ENCODE peak calls at places on chromosomes 13 and 19, in six cellular contexts. One of them, this sample, is unnamed.

GRCh38 chr13:41458939-41459753 is 1.8 kb downstream of the RGCC start:
- DNase-seq in AG04450: no peak
- DNase-seq in tibial nerve: no peak
- DNase-seq in heart right ventricle: peak; percentile 32
- DNase-seq in GM23248: peak; percentile 84
- DNase-seq in psoas muscle: peak; percentile 37
- DNase-seq in this sample: no peak

GRCh38 chr19:41997851-41998229 is 3.8 kb upstream of the ATP1A3 start:
- DNase-seq in AG04450: no peak
- DNase-seq in tibial nerve: no peak
- DNase-seq in heart right ventricle: no peak
- DNase-seq in GM23248: no peak
- DNase-seq in psoas muscle: no peak
- DNase-seq in this sample: no peak

GRCh38 chr19:9584073-9584833 is at the start of gene ZNF121:
- DNase-seq in AG04450: peak; percentile 34
- DNase-seq in tibial nerve: peak; percentile 64
- DNase-seq in heart right ventricle: peak; percentile 85
- DNase-seq in GM23248: peak; percentile 92
- DNase-seq in psoas muscle: peak; percentile 86
- DNase-seq in this sample: peak; percentile 19

GRCh38 chr13:40668335-40668734 is 1.9 kb upstream of the FOXO1 start:
- DNase-seq in AG04450: no peak
- DNase-seq in tibial nerve: peak; percentile 50
- DNase-seq in heart right ventricle: peak; percentile 38
- DNase-seq in GM23248: peak; percentile 57
- DNase-seq in psoas muscle: peak; percentile 48
- DNase-seq in this sample: no peak

GRCh38 chr13:32225494-32225931 is 89.7 kb downstream of the ZAR1L start:
- DNase-seq in AG04450: peak; percentile 89
- DNase-seq in tibial nerve: no peak
- DNase-seq in heart right ventricle: no peak
- DNase-seq in GM23248: peak; percentile 27
- DNase-seq in psoas muscle: no peak
- DNase-seq in this sample: no peak

GRCh38 chr13:21259571-21260455 is 83.4 kb downstream of the MRPL57 start:
- DNase-seq in AG04450: no peak
- DNase-seq in tibial nerve: no peak
- DNase-seq in heart right ventricle: no peak
- DNase-seq in GM23248: no peak
- DNase-seq in psoas muscle: no peak
- DNase-seq in this sample: no peak

GRCh38 chr19:54329476-54330165 is 9.3 kb downstream of the LILRA4 start:
- DNase-seq in AG04450: no peak
- DNase-seq in tibial nerve: no peak
- DNase-seq in heart right ventricle: no peak
- DNase-seq in GM23248: no peak
- DNase-seq in psoas muscle: no peak
- DNase-seq in this sample: no peak

GRCh38 chr19:7383284-7383683 is 34.5 kb downstream of the ARHGEF18 start:
- DNase-seq in AG04450: no peak
- DNase-seq in tibial nerve: no peak
- DNase-seq in heart right ventricle: no peak
- DNase-seq in GM23248: no peak
- DNase-seq in psoas muscle: no peak
- DNase-seq in this sample: no peak

GRCh38 chr13:42970824-42971669 is 21.0 kb downstream of the EPSTI1 start:
- DNase-seq in AG04450: no peak
- DNase-seq in tibial nerve: no peak
- DNase-seq in heart right ventricle: no peak
- DNase-seq in GM23248: peak; percentile 66
- DNase-seq in psoas muscle: no peak
- DNase-seq in this sample: no peak

GRCh38 chr19:17285415-17286135 is 3.9 kb downstream of the ANKLE1 start:
- DNase-seq in AG04450: no peak
- DNase-seq in tibial nerve: no peak
- DNase-seq in heart right ventricle: no peak
- DNase-seq in GM23248: no peak
- DNase-seq in psoas muscle: no peak
- DNase-seq in this sample: no peak

GRCh38 chr19:48395170-48395455 is 1.6 kb downstream of the GRIN2D start:
- DNase-seq in AG04450: no peak
- DNase-seq in tibial nerve: no peak
- DNase-seq in heart right ventricle: no peak
- DNase-seq in GM23248: no peak
- DNase-seq in psoas muscle: no peak
- DNase-seq in this sample: no peak

GRCh38 chr13:43861863-43862262 is 17.7 kb downstream of the CCDC122 start:
- DNase-seq in AG04450: no peak
- DNase-seq in tibial nerve: no peak
- DNase-seq in heart right ventricle: no peak
- DNase-seq in GM23248: no peak
- DNase-seq in psoas muscle: no peak
- DNase-seq in this sample: no peak

GRCh38 chr19:46670874-46671273 is 9.9 kb upstream of the DACT3 start:
- DNase-seq in AG04450: no peak
- DNase-seq in tibial nerve: no peak
- DNase-seq in heart right ventricle: no peak
- DNase-seq in GM23248: peak; percentile 60
- DNase-seq in psoas muscle: no peak
- DNase-seq in this sample: no peak

GRCh38 chr19:6580313-6580712 is 10.6 kb downstream of the CD70 start:
- DNase-seq in AG04450: no peak
- DNase-seq in tibial nerve: no peak
- DNase-seq in heart right ventricle: no peak
- DNase-seq in GM23248: peak; percentile 91
- DNase-seq in psoas muscle: no peak
- DNase-seq in this sample: no peak

GRCh38 chr13:20127563-20128458 is 33.0 kb downstream of the GJA3 start:
- DNase-seq in AG04450: no peak
- DNase-seq in tibial nerve: no peak
- DNase-seq in heart right ventricle: peak; percentile 78
- DNase-seq in GM23248: peak; percentile 76
- DNase-seq in psoas muscle: peak; percentile 72
- DNase-seq in this sample: no peak

GRCh38 chr19:49849433-49850220 is 1.3 kb upstream of the PTOV1 start:
- DNase-seq in AG04450: no peak
- DNase-seq in tibial nerve: no peak
- DNase-seq in heart right ventricle: no peak
- DNase-seq in GM23248: no peak
- DNase-seq in psoas muscle: no peak
- DNase-seq in this sample: no peak
- H3K27ac ChIP-seq in AG04450: no peak overlapping the region
- H3K27ac ChIP-seq in tibial nerve: no peak overlapping the region
- H3K27ac ChIP-seq in heart right ventricle: peak overlapping the region; percentile 99
- H3K27ac ChIP-seq in GM23248: peak overlapping the region; percentile 99
- H3K27ac ChIP-seq in psoas muscle: peak overlapping the region; percentile 100
- H3K27ac ChIP-seq in this sample: peak overlapping the region; percentile 94

DNA sequence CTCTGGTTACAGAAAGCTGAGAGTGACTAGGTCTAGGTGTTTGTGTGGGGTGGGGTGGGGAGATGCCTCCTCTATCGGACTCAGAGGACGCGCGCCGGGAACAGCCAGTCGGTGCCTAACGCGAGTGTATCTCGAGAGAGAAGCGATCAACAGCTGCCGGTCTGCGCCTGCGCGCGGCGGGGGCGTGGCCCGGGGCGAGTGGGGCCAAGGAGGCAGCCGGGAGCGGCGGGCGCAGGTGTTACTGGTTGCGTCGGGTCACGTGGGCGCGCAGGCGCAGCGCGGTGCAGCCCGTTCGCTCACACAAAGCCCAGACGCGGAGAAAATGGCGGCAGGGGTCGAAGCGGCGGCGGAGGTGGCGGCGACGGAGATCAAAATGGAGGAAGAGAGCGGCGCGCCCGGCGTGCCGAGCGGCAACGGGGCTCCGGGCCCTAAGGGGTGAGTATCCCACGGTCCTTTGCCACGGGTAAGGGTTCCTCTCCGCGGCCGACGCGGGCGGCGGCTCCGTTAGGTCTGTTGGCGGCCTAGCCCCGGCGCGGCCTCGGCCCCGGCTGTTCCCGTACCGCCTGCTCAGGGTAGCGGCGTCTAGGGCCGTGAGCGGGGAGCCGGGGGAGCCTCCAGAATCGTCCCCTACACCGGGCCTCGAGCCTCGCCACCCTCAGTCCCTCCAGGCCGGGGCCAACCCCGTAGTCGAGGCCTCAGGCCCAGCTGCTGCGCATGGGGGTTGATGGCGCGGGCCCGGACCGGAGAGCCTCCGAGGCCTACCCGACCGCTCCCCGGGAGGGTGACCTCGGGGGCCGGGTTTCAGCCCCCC is at the start of gene HNRNPM:
- DNase-seq in AG04450: peak; percentile 89
- DNase-seq in tibial nerve: peak; percentile 98
- DNase-seq in heart right ventricle: peak; percentile 100
- DNase-seq in GM23248: peak; percentile 99
- DNase-seq in psoas muscle: peak; percentile 100
- DNase-seq in this sample: peak; percentile 98
- H3K4me3 ChIP-seq in AG04450: peak within 1 kb of the TSS; percentile 87
- H3K4me3 ChIP-seq in tibial nerve: peak within 1 kb of the TSS; percentile 100
- H3K4me3 ChIP-seq in heart right ventricle: peak within 1 kb of the TSS; percentile 84
- H3K4me3 ChIP-seq in GM23248: peak within 1 kb of the TSS; percentile 88
- H3K4me3 ChIP-seq in psoas muscle: peak within 1 kb of the TSS; percentile 100
- H3K4me3 ChIP-seq in this sample: peak within 1 kb of the TSS; percentile 89

GRCh38 chr19:13011653-13012389 is 16.5 kb downstream of the NFIX start:
- DNase-seq in AG04450: no peak
- DNase-seq in tibial nerve: no peak
- DNase-seq in heart right ventricle: no peak
- DNase-seq in GM23248: peak; percentile 38
- DNase-seq in psoas muscle: no peak
- DNase-seq in this sample: no peak
- H3K27ac ChIP-seq in AG04450: no peak overlapping the region
- H3K27ac ChIP-seq in tibial nerve: peak overlapping the region; percentile 71
- H3K27ac ChIP-seq in heart right ventricle: peak overlapping the region; percentile 78
- H3K27ac ChIP-seq in GM23248: no peak overlapping the region
- H3K27ac ChIP-seq in psoas muscle: peak overlapping the region; percentile 99
- H3K27ac ChIP-seq in this sample: peak overlapping the region; percentile 98

GRCh38 chr19:19366691-19367396 is 38.6 kb upstream of the GATAD2A start:
- DNase-seq in AG04450: peak; percentile 39
- DNase-seq in tibial nerve: peak; percentile 35
- DNase-seq in heart right ventricle: peak; percentile 74
- DNase-seq in GM23248: peak; percentile 67
- DNase-seq in psoas muscle: peak; percentile 69
- DNase-seq in this sample: no peak

GRCh38 chr19:19368087-19368486 is 37.4 kb upstream of the GATAD2A start:
- DNase-seq in AG04450: no peak
- DNase-seq in tibial nerve: no peak
- DNase-seq in heart right ventricle: no peak
- DNase-seq in GM23248: no peak
- DNase-seq in psoas muscle: no peak
- DNase-seq in this sample: no peak

GRCh38 chr19:19371056-19371455 is 34.4 kb upstream of the GATAD2A start:
- DNase-seq in AG04450: no peak
- DNase-seq in tibial nerve: no peak
- DNase-seq in heart right ventricle: no peak
- DNase-seq in GM23248: peak; percentile 34
- DNase-seq in psoas muscle: no peak
- DNase-seq in this sample: no peak

DNA sequence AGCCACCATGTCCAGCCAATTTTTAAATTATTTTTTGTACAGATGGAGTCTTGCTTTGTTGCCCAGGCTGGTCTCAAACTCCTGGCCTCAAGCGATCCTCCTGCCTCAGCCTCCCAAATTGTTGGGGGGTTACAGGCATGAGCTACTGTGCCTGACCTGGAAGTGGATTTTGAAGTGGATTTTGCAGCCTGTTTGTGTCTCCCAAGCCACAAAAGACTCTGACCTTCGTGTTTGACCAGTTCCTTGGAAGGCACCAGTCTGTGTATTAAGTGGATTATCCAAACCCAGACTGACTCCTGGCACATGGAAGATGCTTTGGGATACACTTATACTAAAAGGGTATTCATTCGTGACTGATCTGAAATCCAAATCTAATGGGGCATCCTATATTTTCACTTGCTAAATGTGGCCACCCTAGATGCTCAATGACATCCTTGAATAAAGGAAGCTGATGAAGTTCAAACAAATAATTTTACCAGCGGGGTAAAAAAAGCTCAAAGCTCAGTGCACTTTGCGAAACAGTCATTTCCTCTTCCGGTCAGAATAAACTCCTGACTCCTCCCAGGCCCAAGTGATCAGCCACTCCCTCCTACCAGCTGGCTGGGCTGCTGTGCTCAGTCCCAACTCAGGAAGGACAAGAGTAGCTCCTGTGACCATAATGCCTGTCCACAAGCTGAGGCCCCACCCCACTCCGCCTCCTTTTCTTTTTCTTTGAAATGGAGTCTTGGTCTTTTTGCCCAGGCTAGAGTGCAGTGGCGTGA is 32.6 kb upstream of the GATAD2A start:
- DNase-seq in AG04450: no peak
- DNase-seq in tibial nerve: no peak
- DNase-seq in heart right ventricle: peak; percentile 64
- DNase-seq in GM23248: peak; percentile 76
- DNase-seq in psoas muscle: no peak
- DNase-seq in this sample: no peak
- H3K4me3 ChIP-seq in AG04450: no peak overlapping the region
- H3K4me3 ChIP-seq in tibial nerve: no peak overlapping the region
- H3K4me3 ChIP-seq in heart right ventricle: no peak overlapping the region
- H3K4me3 ChIP-seq in GM23248: peak overlapping the region; percentile 27
- H3K4me3 ChIP-seq in psoas muscle: peak overlapping the region; percentile 11
- H3K4me3 ChIP-seq in this sample: no peak overlapping the region

GRCh38 chr13:30752991-30753616 is 17.8 kb downstream of the ALOX5AP start:
- DNase-seq in AG04450: no peak
- DNase-seq in tibial nerve: no peak
- DNase-seq in heart right ventricle: no peak
- DNase-seq in GM23248: no peak
- DNase-seq in psoas muscle: no peak
- DNase-seq in this sample: no peak

GRCh38 chr13:30755678-30756077 is 20.3 kb downstream of the ALOX5AP start:
- DNase-seq in AG04450: no peak
- DNase-seq in tibial nerve: no peak
- DNase-seq in heart right ventricle: no peak
- DNase-seq in GM23248: no peak
- DNase-seq in psoas muscle: no peak
- DNase-seq in this sample: no peak

GRCh38 chr13:30750036-30750435 is 14.7 kb downstream of the ALOX5AP start:
- DNase-seq in AG04450: no peak
- DNase-seq in tibial nerve: no peak
- DNase-seq in heart right ventricle: no peak
- DNase-seq in GM23248: no peak
- DNase-seq in psoas muscle: no peak
- DNase-seq in this sample: no peak

GRCh38 chr13:30751183-30751933 is 16.0 kb downstream of the ALOX5AP start:
- DNase-seq in AG04450: no peak
- DNase-seq in tibial nerve: no peak
- DNase-seq in heart right ventricle: no peak
- DNase-seq in GM23248: no peak
- DNase-seq in psoas muscle: no peak
- DNase-seq in this sample: no peak

GRCh38 chr13:30752201-30752797 is 17.0 kb downstream of the ALOX5AP start:
- DNase-seq in AG04450: no peak
- DNase-seq in tibial nerve: no peak
- DNase-seq in heart right ventricle: peak; percentile 39
- DNase-seq in GM23248: peak; percentile 66
- DNase-seq in psoas muscle: peak; percentile 52
- DNase-seq in this sample: no peak
- H3K27ac ChIP-seq in AG04450: no peak overlapping the region
- H3K27ac ChIP-seq in tibial nerve: no peak overlapping the region
- H3K27ac ChIP-seq in heart right ventricle: peak overlapping the region; percentile 49
- H3K27ac ChIP-seq in GM23248: no peak overlapping the region
- H3K27ac ChIP-seq in psoas muscle: peak overlapping the region; percentile 79
- H3K27ac ChIP-seq in this sample: peak overlapping the region; percentile 43

This sample was measured in thoracic aorta.